ENCODE peak calls at places on chromosomes 6 and 20, in six cellular contexts. D is GM12878, H is H1, Y is HCT116, E is T47D, J is K562. U is an unnamed sample.

GRCh38 chr20:43838703-43839060 is 76.0 kb upstream of the TOX2 start:
- DNase-seq in Y (no peak), J (no peak), H (no peak), E (no peak), D (no peak), U (no peak)

GRCh38 chr20:60999256-60999655 is 252.8 kb upstream of the CDH4 start:
- DNase-seq in E (no peak), H (no peak), D (no peak), Y (no peak), J (no peak), U (no peak)

GRCh38 chr6:106973018-106973840 is 1.3 kb downstream of the CD24 start:
- DNase-seq in H (no peak), J (no peak), Y (no peak), D (no peak), E (no peak), U (no peak)

GRCh38 chr20:59017493-59018231 is 1.6 kb upstream of the TUBB1 start:
- DNase-seq in J (no peak), H (no peak), E (no peak), D (no peak), Y (no peak), U (no peak)

GRCh38 chr20:38127011-38127621 is 38.0 kb downstream of the TGM2 start:
- DNase-seq in E (no peak), D (no peak), Y (peak; percentile 26), J (peak; percentile 46), H (no peak), U (no peak)

GRCh38 chr6:45920819-45921511 is 94.7 kb downstream of the CLIC5 start:
- DNase-seq in Y (no peak), H (no peak), J (no peak), E (no peak), D (peak; percentile 26), U (no peak)

GRCh38 chr20:62549499-62550086 is 73.8 kb upstream of the GATA5 start:
- DNase-seq in H (no peak), E (no peak), Y (no peak), J (no peak), D (no peak), U (no peak)

GRCh38 chr6:109793793-109794192 is 102.7 kb downstream of the FIG4 start:
- DNase-seq in J (peak; percentile 12), H (no peak), E (no peak), Y (peak; percentile 83), D (no peak), U (no peak)

GRCh38 chr6:82996156-82996555 is 69.5 kb downstream of the UBE3D start:
- DNase-seq in E (no peak), Y (no peak), J (no peak), H (no peak), D (no peak), U (no peak)

GRCh38 chr6:39901670-39902069 is 32.6 kb downstream of the MOCS1 start:
- DNase-seq in D (no peak), H (no peak), J (no peak), Y (no peak), E (no peak), U (no peak)

GRCh38 chr6:166365221-166365620 is 17.5 kb downstream of the MPC1 start:
- DNase-seq in J (no peak), H (no peak), Y (no peak), E (no peak), D (no peak), U (no peak)

GRCh38 chr6:32854376-32855178 is 585 bp downstream of the PSMB9 start:
- DNase-seq in Y (no peak), J (no peak), E (no peak), H (no peak), D (no peak), U (no peak)

GRCh38 chr20:61263084-61263695 is 11.1 kb downstream of the CDH4 start:
- DNase-seq in D (no peak), H (no peak), E (no peak), Y (no peak), J (peak; percentile 56), U (no peak)

GRCh38 chr6:109783245-109783990 is 92.3 kb downstream of the FIG4 start:
- DNase-seq in Y (no peak), D (no peak), J (peak; percentile 14), H (no peak), E (no peak), U (no peak)

GRCh38 chr20:22678678-22679077 is 94.3 kb upstream of the FOXA2 start:
- DNase-seq in Y (no peak), D (no peak), E (no peak), J (no peak), H (no peak), U (no peak)

GRCh38 chr6:53926505-53926904 is 131.7 kb downstream of the LRRC1 start:
- DNase-seq in D (no peak), E (no peak), J (no peak), H (no peak), Y (peak; percentile 21), U (no peak)

GRCh38 chr20:23148721-23149570 is 62.8 kb upstream of the CD93 start:
- DNase-seq in E (no peak), H (no peak), D (no peak), Y (no peak), J (peak; percentile 47), U (no peak)

GRCh38 chr20:44931911-44932310 is 22.1 kb downstream of the PABPC1L start:
- DNase-seq in Y (no peak), J (no peak), D (no peak), H (no peak), E (no peak), U (no peak)

GRCh38 chr6:145904878-145905277 is 59.3 kb downstream of the SHPRH start:
- DNase-seq in D (no peak), H (no peak), E (no peak), J (no peak), Y (no peak), U (no peak)

GRCh38 chr6:168049681-168050224 is 29.3 kb downstream of the FRMD1 start:
- DNase-seq in J (no peak), D (no peak), Y (no peak), H (no peak), E (no peak), U (no peak)

GRCh38 chr20:45933231-45934045 is 1.0 kb upstream of the PCIF1 start:
- DNase-seq in J (peak; percentile 59), D (peak; percentile 38), E (peak; percentile 93), Y (peak; percentile 66), H (peak; percentile 79), U (peak; percentile 95)

GRCh38 chr6:74415056-74415455 is 719.1 kb downstream of the CD109 start:
- DNase-seq in D (no peak), J (no peak), Y (no peak), E (no peak), H (no peak), U (no peak)

GRCh38 chr20:3133156-3133555 is 26.5 kb downstream of the FASTKD5 start:
- DNase-seq in J (no peak), H (no peak), E (no peak), D (no peak), Y (no peak), U (no peak)

GRCh38 chr6:110357298-110357695 is 852 bp downstream of the METTL24 start:
- DNase-seq in Y (no peak), J (no peak), E (no peak), H (no peak), D (no peak), U (no peak)

GRCh38 chr6:7119272-7119801 is 11.6 kb downstream of the RREB1 start:
- DNase-seq in D (no peak), J (peak; percentile 66), H (no peak), E (no peak), Y (no peak), U (no peak)

GRCh38 chr6:82525775-82526515 is 162.3 kb downstream of the TPBG start:
- DNase-seq in J (no peak), Y (no peak), D (no peak), H (no peak), E (no peak), U (no peak)

DNA sequence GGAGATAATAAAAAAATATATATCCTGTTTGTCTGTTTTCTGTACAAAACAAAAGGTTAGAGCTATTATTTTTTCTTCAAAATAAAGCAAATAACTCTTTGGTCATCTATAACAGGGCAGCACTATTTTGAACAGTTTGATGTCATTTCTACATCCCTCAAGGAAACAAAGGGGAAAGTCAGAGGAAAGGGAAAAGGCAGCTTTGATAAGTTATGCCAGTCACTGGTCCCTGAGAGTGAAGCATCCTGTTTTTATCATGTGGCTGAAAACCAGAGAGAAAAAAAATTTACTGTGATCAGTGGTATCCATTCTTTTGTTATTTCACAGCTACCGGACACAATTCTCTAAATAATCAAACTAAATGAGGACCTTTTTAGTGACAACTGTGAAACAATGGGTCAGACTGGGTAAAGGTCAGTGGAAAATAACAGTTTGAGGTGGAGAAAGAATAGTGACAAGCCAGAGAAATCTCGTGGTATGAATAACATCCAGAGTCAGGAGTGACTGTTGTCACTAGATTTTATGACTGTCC is 356.0 kb downstream of the HDGFL1 start:
- DNase-seq in D (no peak), E (no peak), J (no peak), Y (no peak), H (no peak), U (no peak)
- TF ChIP-seq JUND in D (no peak), E (no peak), J (no peak), Y (no peak), H (no peak), U (no peak)

GRCh38 chr6:121597654-121598053 is 162.2 kb downstream of the GJA1 start:
- DNase-seq in E (no peak), D (no peak), J (no peak), H (no peak), Y (no peak), U (no peak)
- TF ChIP-seq JUND in E (no peak), D (no peak), J (no peak), H (no peak), Y (no peak), U (no peak)

GRCh38 chr20:63850689-63851547 is 10.4 kb upstream of the ABHD16B start:
- DNase-seq in E (no peak), D (peak; percentile 83), H (no peak), Y (no peak), J (no peak), U (no peak)
- TF ChIP-seq JUND in E (no peak), D (peak; percentile 26), H (no peak), Y (no peak), J (no peak), U (no peak)

GRCh38 chr20:56805313-56805712 is 176.2 kb downstream of the TFAP2C start:
- DNase-seq in Y (no peak), E (no peak), J (no peak), D (no peak), H (no peak), U (no peak)
- TF ChIP-seq JUND in Y (no peak), E (no peak), J (no peak), D (no peak), H (no peak), U (no peak)

U was measured in HepG2.